ENCODE peak calls at places on chromosomes 2 and 18, in four cellular contexts. W, J, F and S are unnamed samples.
A peak's percentile ranks its signal among the peaks of the same experiment; 100 is the strongest.

GRCh38 chr2:238864207-238865014 is 16.5 kb downstream of the TWIST2 start:
- DNase-seq in W (peak; percentile 89), J (peak; percentile 99), F (peak; percentile 84), S (no peak)

GRCh38 chr2:7077660-7078278 is 160.6 kb downstream of the RNF144A start:
- DNase-seq in W (no peak), J (no peak), F (no peak), S (no peak)

GRCh38 chr18:53971331-53971730 is 253.1 kb downstream of the MBD2 start:
- DNase-seq in W (no peak), J (no peak), F (no peak), S (no peak)

GRCh38 chr2:31075936-31076590 is 62.2 kb downstream of the GALNT14 start:
- DNase-seq in W (no peak), J (peak; percentile 77), F (no peak), S (no peak)

GRCh38 chr2:196592331-196592911 is 47.1 kb upstream of the CCDC150 start:
- DNase-seq in W (no peak), J (peak; percentile 67), F (no peak), S (no peak)

GRCh38 chr18:23884712-23885375 is 129.7 kb upstream of the TTC39C start:
- DNase-seq in W (no peak), J (no peak), F (peak; percentile 51), S (no peak)

GRCh38 chr2:186561467-186562208 is 28.2 kb upstream of the ITGAV start:
- DNase-seq in W (no peak), J (no peak), F (no peak), S (no peak)

GRCh38 chr2:215685218-215685962 is 249.5 kb upstream of the FN1 start:
- DNase-seq in W (no peak), J (peak; percentile 75), F (no peak), S (no peak)

GRCh38 chr2:11738589-11739436 is 7.6 kb upstream of the LPIN1 start:
- DNase-seq in W (peak; percentile 85), J (peak; percentile 96), F (no peak), S (no peak)

GRCh38 chr18:79182047-79182713 is 113.0 kb downstream of the ATP9B start:
- DNase-seq in W (no peak), J (no peak), F (no peak), S (no peak)

GRCh38 chr2:189287982-189288494 is 108.5 kb upstream of the COL5A2 start:
- DNase-seq in W (no peak), J (peak; percentile 83), F (no peak), S (no peak)

GRCh38 chr2:182103531-182103930 is 117.9 kb downstream of the PPP1R1C start:
- DNase-seq in W (no peak), J (peak; percentile 37), F (no peak), S (no peak)

GRCh38 chr2:191358325-191359025 is 113.3 kb downstream of the MYO1B start:
- DNase-seq in W (no peak), J (no peak), F (no peak), S (no peak)

GRCh38 chr2:38268691-38269309 is 108.3 kb downstream of the ATL2 start:
- DNase-seq in W (no peak), J (peak; percentile 52), F (no peak), S (no peak)

GRCh38 chr2:10135296-10136089 is 13.0 kb downstream of the RRM2 start:
- DNase-seq in W (no peak), J (peak; percentile 50), F (no peak), S (no peak)

GRCh38 chr2:173969886-173970285 is 4.7 kb upstream of the SP3 start:
- DNase-seq in W (no peak), J (peak; percentile 66), F (no peak), S (no peak)

GRCh38 chr2:17892726-17893534 is 14.5 kb downstream of the KCNS3 start:
- DNase-seq in W (no peak), J (no peak), F (no peak), S (no peak)

GRCh38 chr2:240383099-240383758 is 52.2 kb upstream of the GPC1 start:
- DNase-seq in W (no peak), J (no peak), F (peak; percentile 54), S (no peak)

GRCh38 chr2:54957321-54957999 is 92.8 kb downstream of the RTN4 start:
- DNase-seq in W (no peak), J (no peak), F (peak; percentile 12), S (no peak)

GRCh38 chr2:54960118-54960517 is 90.1 kb downstream of the RTN4 start:
- DNase-seq in W (no peak), J (no peak), F (peak; percentile 25), S (no peak)

GRCh38 chr2:54956392-54956722 is 93.9 kb downstream of the RTN4 start:
- DNase-seq in W (no peak), J (no peak), F (no peak), S (no peak)

GRCh38 chr2:54955674-54956391 is 94.4 kb downstream of the RTN4 start:
- DNase-seq in W (no peak), J (no peak), F (no peak), S (no peak)

DNA sequence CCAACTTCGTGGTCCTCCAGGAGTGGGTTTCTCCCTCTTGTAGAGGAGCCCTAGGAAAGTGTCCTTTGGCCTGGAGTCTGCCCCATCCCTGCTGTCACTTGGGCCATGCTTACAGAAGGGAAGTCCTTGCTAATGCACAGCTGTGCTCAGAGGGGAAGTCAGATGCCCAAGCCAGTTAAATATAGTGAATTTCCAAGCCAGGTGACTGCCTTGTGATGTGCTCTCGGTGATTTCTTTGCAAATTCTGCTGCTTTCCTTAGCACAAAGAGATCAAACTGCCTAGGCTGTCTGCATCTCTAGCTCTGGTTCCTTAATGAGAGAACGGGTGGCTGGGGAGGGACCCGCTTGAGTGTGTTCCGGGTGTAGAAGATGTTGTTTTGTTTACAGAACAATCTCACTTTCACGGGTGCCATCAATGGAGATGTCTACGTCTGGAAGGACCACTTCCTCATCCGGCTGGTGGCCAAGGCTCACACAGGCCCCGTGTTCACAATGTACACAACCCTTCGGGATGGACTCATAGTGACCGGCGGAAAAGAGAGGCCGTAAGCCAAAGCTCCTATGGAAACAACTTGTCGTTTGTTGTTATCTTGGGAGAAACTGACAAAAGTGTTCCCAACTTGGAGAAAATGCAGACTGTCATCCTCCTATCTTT is 91.4 kb downstream of the RTN4 start:
- DNase-seq in W (no peak), J (no peak), F (no peak), S (no peak)
- TF ChIP-seq CTCF in W (no peak), J (no peak), F (no peak), S (no peak)

DNA sequence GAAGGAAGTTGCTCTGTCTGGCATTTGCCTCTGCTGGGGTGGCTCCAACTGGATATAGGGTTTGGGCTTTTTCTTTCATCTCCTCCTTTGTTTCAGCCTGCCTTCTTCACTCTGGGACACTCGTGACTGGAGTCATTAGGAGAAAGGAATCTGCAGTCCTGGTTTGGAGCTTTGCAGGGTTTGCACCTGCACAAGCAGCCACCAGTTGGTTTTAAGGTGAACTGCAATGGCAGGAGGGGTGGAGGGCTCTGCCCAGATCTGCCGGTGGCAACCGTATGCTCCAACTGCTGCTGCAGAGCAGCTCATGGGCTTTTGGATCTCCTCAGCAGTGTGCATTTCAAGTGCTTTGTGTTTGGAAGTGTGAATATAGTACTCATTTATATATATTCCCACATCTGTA is 131.3 kb upstream of the MGAT5 start:
- DNase-seq in W (no peak), J (no peak), F (no peak), S (no peak)
- TF ChIP-seq CTCF in W (no peak), J (no peak), F (no peak), S (no peak)

DNA sequence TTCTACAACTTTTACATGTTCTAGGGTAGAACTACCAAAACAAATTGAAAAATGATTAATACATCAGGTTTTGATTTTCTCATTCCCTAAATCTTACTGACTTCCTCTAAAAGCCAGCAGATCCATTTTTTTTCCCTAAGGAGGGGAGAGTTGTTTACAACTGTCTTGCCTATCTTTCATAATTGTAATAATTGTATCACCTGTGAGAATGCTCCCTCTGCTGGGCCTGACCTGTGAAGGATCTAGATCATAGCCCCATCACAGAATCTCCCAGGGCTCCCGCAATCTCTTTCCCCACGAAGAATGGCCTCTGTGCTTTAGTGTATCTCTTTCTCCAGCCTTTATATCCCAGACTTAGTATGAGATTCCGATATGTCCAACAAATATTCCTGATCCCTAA is 9.1 kb downstream of the LOXL3 start:
- DNase-seq in W (no peak), J (no peak), F (no peak), S (no peak)
- TF ChIP-seq CTCF in W (no peak), J (no peak), F (no peak), S (no peak)

GRCh38 chr2:168345601-168346000 is 98.2 kb upstream of the STK39 start:
- DNase-seq in W (no peak), J (no peak), F (no peak), S (no peak)
- TF ChIP-seq CTCF in W (no peak), J (no peak), F (no peak), S (no peak)

DNA sequence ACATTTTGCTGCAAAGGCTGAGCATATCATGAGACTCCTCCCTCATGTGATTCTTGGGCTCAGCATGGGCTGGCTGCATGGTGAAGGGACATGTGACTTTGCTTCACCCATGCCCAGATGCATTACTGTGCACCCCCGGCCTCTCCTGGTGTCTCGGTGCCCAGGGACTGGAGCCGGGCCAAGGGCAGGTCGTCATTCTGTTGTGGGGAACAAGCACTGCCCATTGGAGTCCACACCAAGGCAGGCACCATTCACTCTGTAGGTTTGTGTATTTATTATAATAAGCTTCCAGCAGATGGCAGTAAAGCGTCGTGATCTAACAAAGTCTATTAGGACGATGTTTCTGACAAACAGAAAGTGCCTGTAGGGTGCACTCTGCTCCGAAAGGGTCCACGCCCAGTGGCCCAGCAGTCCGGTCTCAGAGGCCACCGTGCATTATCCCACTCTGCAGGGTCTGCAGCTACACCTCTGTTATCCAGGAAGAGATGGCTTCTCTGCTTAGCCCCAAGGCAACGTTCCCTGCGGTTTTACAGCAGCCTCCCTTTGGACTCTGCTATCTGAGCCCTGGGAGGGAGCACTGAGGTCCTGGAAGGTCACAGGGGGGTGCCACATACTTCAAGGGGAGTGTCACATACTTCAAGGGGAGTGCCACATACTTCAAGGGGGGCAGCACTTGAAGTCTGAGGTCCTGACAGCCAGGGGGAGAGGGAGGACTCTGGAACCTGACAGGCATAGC is 219.6 kb downstream of the TSN start:
- DNase-seq in W (peak; percentile 39), J (peak; percentile 78), F (peak; percentile 32), S (peak; percentile 20)
- TF ChIP-seq CTCF in W (peak; percentile 50), J (peak; percentile 54), F (peak; percentile 56), S (no peak)

GRCh38 chr2:40487592-40487991 is 35.7 kb upstream of the SLC8A1 start:
- DNase-seq in W (no peak), J (peak; percentile 8), F (no peak), S (no peak)

GRCh38 chr2:40485319-40485718 is 33.4 kb upstream of the SLC8A1 start:
- DNase-seq in W (no peak), J (no peak), F (no peak), S (no peak)

GRCh38 chr2:40488927-40489677 is 37.2 kb upstream of the SLC8A1 start:
- DNase-seq in W (no peak), J (peak; percentile 59), F (no peak), S (no peak)

GRCh38 chr2:40489678-40489960 is 37.7 kb upstream of the SLC8A1 start:
- DNase-seq in W (no peak), J (no peak), F (no peak), S (no peak)

GRCh38 chr2:40488101-40488598 is 36.3 kb upstream of the SLC8A1 start:
- DNase-seq in W (no peak), J (peak; percentile 70), F (no peak), S (no peak)
- TF ChIP-seq CTCF in W (no peak), J (peak; percentile 52), F (peak; percentile 17), S (no peak)

GRCh38 chr2:27369471-27370025 is 590 bp downstream of the EIF2B4 start:
- DNase-seq in W (peak; percentile 43), J (peak; percentile 75), F (no peak), S (no peak)
- TF ChIP-seq CTCF in W (no peak), J (no peak), F (no peak), S (no peak)